ENCODE peak calls at places on chromosomes 5 and 9, in seven cellular contexts. B, E, U, H, O, C and L are unnamed samples.

GRCh38 chr5:140483055-140483454 is 64.4 kb upstream of the EIF4EBP3 start:
- DNase-seq in E (no peak), C (no peak), H (no peak), U (no peak), B (no peak), O (no peak), L (no peak)

GRCh38 chr5:142446131-142446959 is 121.5 kb upstream of the SPRY4 start:
- DNase-seq in B (peak; percentile 94), U (no peak), E (no peak), C (peak; percentile 37), O (no peak), H (no peak), L (no peak)

GRCh38 chr5:57445715-57446037 is 36.9 kb downstream of the ACTBL2 start:
- DNase-seq in O (no peak), C (no peak), B (no peak), E (no peak), U (no peak), H (no peak), L (no peak)

GRCh38 chr9:96453625-96454024 is 3.7 kb downstream of the HABP4 start:
- DNase-seq in C (peak; percentile 38), U (no peak), E (no peak), H (peak; percentile 17), B (peak; percentile 62), O (no peak), L (no peak)

GRCh38 chr5:131104169-131104775 is 60.8 kb downstream of the HINT1 start:
- DNase-seq in H (no peak), E (no peak), O (no peak), C (no peak), U (no peak), B (peak; percentile 28), L (no peak)

GRCh38 chr5:125348221-125348692 is 601.8 kb upstream of the ZNF608 start:
- DNase-seq in E (no peak), C (peak; percentile 24), U (no peak), O (no peak), H (no peak), B (peak; percentile 72), L (no peak)

GRCh38 chr9:3391414-3391813 is 134.4 kb downstream of the RFX3 start:
- DNase-seq in U (no peak), C (no peak), E (no peak), O (no peak), H (no peak), B (no peak), L (no peak)

GRCh38 chr5:58334035-58334434 is 125.9 kb downstream of the PLK2 start:
- DNase-seq in H (no peak), C (no peak), B (no peak), E (no peak), U (no peak), O (no peak), L (no peak)

GRCh38 chr9:16145196-16145950 is 592.5 kb downstream of the CCDC171 start:
- DNase-seq in C (no peak), H (no peak), B (no peak), U (no peak), E (no peak), O (no peak), L (no peak)

GRCh38 chr9:5113523-5113922 is 71.9 kb downstream of the INSL6 start:
- DNase-seq in H (no peak), C (no peak), B (no peak), O (no peak), U (peak; percentile 72), E (no peak), L (no peak)

DNA sequence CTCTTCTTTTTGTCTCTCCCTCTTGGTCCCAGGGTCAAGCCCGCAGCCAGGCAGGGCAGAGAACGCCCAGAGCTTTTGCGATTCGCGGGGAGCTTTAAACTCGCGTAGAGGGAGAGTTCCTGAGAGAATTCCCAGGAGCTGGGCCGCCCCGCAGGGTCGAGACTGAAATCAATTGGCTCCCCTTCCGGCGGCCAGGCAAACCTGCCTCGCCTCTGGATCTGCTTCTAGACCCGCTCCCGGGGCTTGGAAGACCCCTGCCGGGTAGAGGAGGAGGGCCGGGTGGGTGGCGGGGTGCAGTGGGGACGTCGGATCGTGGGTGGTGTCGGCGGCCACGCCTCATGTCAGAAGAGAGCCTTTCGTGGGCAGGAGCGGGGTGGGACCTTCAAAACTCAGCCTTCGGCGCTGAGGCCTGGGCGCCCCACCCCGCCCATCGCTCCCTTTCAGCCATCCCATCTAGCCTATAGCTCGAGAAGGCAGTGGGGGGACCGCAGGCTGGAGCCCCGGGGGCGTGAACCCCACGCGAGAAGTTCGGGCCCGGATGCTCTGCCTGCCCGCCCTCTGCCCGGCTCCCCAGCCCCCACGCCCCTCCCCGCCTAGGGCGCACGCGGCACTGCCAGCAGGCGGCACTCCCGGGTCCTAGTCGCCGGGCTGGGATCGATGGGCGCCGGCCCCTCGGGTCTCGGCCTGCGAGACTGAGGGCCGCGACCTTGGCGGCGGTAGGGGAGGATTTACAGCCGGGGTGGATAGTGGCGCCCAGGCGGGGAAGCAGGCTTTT is 6.1 kb downstream of the PRDM6 start:
- DNase-seq in O (no peak), C (no peak), E (peak; percentile 64), B (no peak), H (no peak), U (no peak), L (no peak)
- TF ChIP-seq CTCF in O (no peak), C (no peak), E (peak; percentile 30), B (no peak), H (no peak), U (no peak), L (no peak)

GRCh38 chr9:35666547-35666946 is 1.6 kb upstream of the ARHGEF39 start:
- DNase-seq in E (no peak), C (no peak), U (no peak), H (peak; percentile 53), O (no peak), B (no peak), L (no peak)

GRCh38 chr9:35666045-35666444 is 1.1 kb upstream of the ARHGEF39 start:
- DNase-seq in C (peak; percentile 28), B (peak; percentile 46), E (no peak), U (no peak), H (no peak), O (no peak), L (no peak)

GRCh38 chr9:35662437-35662836 is 2.6 kb downstream of the ARHGEF39 start:
- DNase-seq in U (no peak), B (no peak), E (no peak), H (no peak), O (no peak), C (no peak), L (no peak)

GRCh38 chr9:35665471-35665818 is 450 bp upstream of the ARHGEF39 start:
- DNase-seq in O (no peak), E (no peak), B (no peak), U (no peak), H (no peak), C (no peak), L (no peak)

DNA sequence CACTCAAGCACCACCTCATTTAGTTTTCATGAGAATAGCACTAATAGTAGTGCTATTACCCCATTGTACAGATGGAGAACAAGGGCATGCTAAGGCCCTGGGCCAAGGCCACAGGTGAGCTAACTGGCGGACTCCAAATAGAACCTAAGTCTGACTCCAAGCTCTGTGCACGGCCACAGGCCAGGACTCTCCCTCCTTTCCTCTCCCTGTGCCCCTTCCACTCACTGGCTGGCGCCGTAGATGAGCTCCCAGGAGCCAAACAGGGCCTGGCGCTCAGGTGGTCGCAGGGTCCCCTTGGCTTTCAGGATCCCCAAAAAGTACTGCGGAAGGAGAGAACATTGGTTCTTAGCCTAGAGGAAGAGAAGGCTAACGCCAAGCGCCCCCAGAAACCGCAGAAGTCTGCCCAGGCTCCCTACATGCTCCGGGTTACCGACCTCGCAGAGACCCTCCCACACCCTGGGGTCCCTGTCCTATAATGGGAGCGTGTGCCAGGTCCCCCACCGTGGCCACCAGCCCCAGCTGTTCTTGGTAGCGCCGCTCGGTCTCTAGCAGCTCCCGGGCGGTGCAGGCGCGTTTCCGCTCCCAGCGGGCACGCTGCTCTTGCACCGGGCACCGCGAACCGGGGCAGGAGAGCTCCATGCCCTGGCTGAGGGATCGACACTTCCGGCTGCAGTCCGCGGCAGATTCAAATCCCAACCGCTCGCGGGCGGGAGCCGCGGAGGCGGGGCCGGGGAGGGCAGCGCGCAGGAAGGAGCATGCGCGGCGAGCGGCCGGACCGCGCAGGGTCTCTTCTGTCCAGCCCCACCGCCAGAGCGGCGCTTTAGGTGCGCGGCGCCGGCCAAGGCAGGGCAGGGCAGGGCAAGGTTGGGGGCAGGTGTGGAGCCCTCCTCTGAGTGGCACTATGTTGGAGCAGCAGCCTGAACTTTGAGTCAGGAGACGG is at the start of gene ARHGEF39:
- DNase-seq in H (peak; percentile 88), O (no peak), U (peak; percentile 93), B (peak; percentile 70), E (peak; percentile 83), C (peak; percentile 84), L (peak; percentile 93)
- TF ChIP-seq CTCF in H (peak; percentile 67), O (peak; percentile 23), U (peak; percentile 46), B (no peak), E (no peak), C (peak; percentile 46), L (peak; percentile 61)

GRCh38 chr9:129383415-129384088 is 205.5 kb upstream of the IER5L start:
- DNase-seq in B (peak; percentile 69), E (peak; percentile 52), H (peak; percentile 83), C (peak; percentile 75), U (no peak), O (peak; percentile 44), L (peak; percentile 90)

GRCh38 chr9:129385615-129385934 is 207.5 kb upstream of the IER5L start:
- DNase-seq in O (no peak), E (no peak), C (no peak), U (no peak), B (no peak), H (no peak), L (no peak)

GRCh38 chr9:129384887-129385614 is 207.0 kb upstream of the IER5L start:
- DNase-seq in U (no peak), H (no peak), B (no peak), E (no peak), C (no peak), O (no peak), L (no peak)

GRCh38 chr9:129383005-129383414 is 204.9 kb upstream of the IER5L start:
- DNase-seq in U (no peak), B (no peak), C (no peak), O (no peak), E (no peak), H (no peak), L (peak; percentile 22)

DNA sequence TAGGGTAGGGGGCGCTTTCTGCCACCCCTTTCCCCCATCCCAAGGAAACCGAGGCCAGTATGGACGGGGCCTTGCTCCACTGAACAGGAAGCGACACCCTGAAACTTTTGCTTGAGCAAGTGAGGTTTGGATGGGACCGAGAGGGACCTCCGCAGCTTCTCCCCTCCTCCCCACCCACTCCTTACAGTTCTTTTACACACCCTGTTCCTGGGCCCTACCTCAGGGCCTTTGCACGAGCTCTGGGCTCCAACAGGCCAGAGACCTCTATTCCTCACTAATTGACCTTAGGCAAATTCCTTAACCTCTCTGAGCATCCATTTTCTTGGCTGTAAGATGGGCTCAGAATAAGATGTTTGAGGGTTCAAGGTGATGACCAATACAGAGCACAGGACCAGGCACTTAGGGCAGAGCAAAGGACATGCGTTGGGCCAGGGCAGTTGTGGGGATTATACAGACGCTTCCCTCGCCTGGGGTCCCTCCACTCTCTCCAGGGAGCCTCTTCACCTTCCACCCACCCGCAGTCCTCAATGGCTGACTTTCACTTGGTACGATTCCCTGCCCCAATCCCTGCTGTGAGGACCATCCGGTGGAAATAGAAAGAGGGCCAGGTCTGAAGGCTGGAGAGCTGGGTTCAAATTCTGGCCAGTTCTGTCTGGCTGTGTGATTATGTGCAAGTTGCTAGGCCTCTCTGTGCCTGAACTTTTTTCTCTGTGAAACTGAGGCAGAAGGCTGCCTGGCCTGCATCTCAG is 206.3 kb upstream of the IER5L start:
- DNase-seq in O (no peak), H (no peak), U (no peak), C (no peak), E (no peak), B (no peak), L (no peak)
- TF ChIP-seq CTCF in O (no peak), H (peak; percentile 1), U (no peak), C (no peak), E (no peak), B (no peak), L (no peak)

GRCh38 chr5:2783223-2783622 is 31.7 kb upstream of the IRX2 start:
- DNase-seq in E (no peak), U (no peak), O (no peak), C (no peak), H (no peak), B (no peak), L (no peak)
- TF ChIP-seq CTCF in E (no peak), U (no peak), O (no peak), C (no peak), H (peak; percentile 58), B (no peak), L (no peak)